ENCODE peak calls at places on chromosomes 4 and X, in six cellular contexts. One of them, this sample, is unnamed.

GRCh38 chr4:2843909-2844584 is 403 bp downstream of the ADD1 start:
- DNase-seq in psoas muscle: peak
- DNase-seq in adrenal gland: peak
- DNase-seq in heart left ventricle: peak
- DNase-seq in fibroblast of mammary gland: no peak
- DNase-seq in cardiac muscle cell: peak
- DNase-seq in this sample: no peak

GRCh38 chr4:159272341-159273125 is 169.7 kb downstream of the RAPGEF2 start:
- DNase-seq in psoas muscle: no peak
- DNase-seq in adrenal gland: no peak
- DNase-seq in heart left ventricle: no peak
- DNase-seq in fibroblast of mammary gland: no peak
- DNase-seq in cardiac muscle cell: no peak
- DNase-seq in this sample: no peak

GRCh38 chr4:78414116-78414515 is 137.5 kb upstream of the ANXA3 start:
- DNase-seq in psoas muscle: no peak
- DNase-seq in adrenal gland: no peak
- DNase-seq in heart left ventricle: no peak
- DNase-seq in fibroblast of mammary gland: peak
- DNase-seq in cardiac muscle cell: no peak
- DNase-seq in this sample: no peak

GRCh38 chr4:53131562-53131925 is 234.3 kb downstream of the SCFD2 start:
- DNase-seq in psoas muscle: no peak
- DNase-seq in adrenal gland: no peak
- DNase-seq in heart left ventricle: no peak
- DNase-seq in fibroblast of mammary gland: no peak
- DNase-seq in cardiac muscle cell: no peak
- DNase-seq in this sample: no peak

GRCh38 chr4:18917689-18918088 is 896.1 kb upstream of the LCORL start:
- DNase-seq in psoas muscle: no peak
- DNase-seq in adrenal gland: no peak
- DNase-seq in heart left ventricle: no peak
- DNase-seq in fibroblast of mammary gland: peak
- DNase-seq in cardiac muscle cell: no peak
- DNase-seq in this sample: no peak

GRCh38 chr4:184358521-184359232 is 115.7 kb downstream of the IRF2 start:
- DNase-seq in psoas muscle: no peak
- DNase-seq in adrenal gland: no peak
- DNase-seq in heart left ventricle: no peak
- DNase-seq in fibroblast of mammary gland: no peak
- DNase-seq in cardiac muscle cell: no peak
- DNase-seq in this sample: no peak

GRCh38 chr4:20137176-20137575 is 114.5 kb upstream of the SLIT2 start:
- DNase-seq in psoas muscle: no peak
- DNase-seq in adrenal gland: no peak
- DNase-seq in heart left ventricle: no peak
- DNase-seq in fibroblast of mammary gland: peak
- DNase-seq in cardiac muscle cell: peak
- DNase-seq in this sample: peak

GRCh38 chr4:182928061-182928460 is 10.9 kb upstream of the DCTD start:
- DNase-seq in psoas muscle: no peak
- DNase-seq in adrenal gland: no peak
- DNase-seq in heart left ventricle: no peak
- DNase-seq in fibroblast of mammary gland: no peak
- DNase-seq in cardiac muscle cell: no peak
- DNase-seq in this sample: no peak

GRCh38 chrX:151902813-151903591 is 9.7 kb upstream of the MAGEA4 start:
- DNase-seq in psoas muscle: peak
- DNase-seq in adrenal gland: peak
- DNase-seq in heart left ventricle: peak
- DNase-seq in fibroblast of mammary gland: peak
- DNase-seq in cardiac muscle cell: no peak
- DNase-seq in this sample: peak

GRCh38 chr4:66585767-66586166 is 915.5 kb upstream of the EPHA5 start:
- DNase-seq in psoas muscle: no peak
- DNase-seq in adrenal gland: no peak
- DNase-seq in heart left ventricle: no peak
- DNase-seq in fibroblast of mammary gland: no peak
- DNase-seq in cardiac muscle cell: no peak
- DNase-seq in this sample: no peak

GRCh38 chr4:2264481-2265041 is 2.7 kb upstream of the MXD4 start:
- DNase-seq in psoas muscle: peak
- DNase-seq in adrenal gland: peak
- DNase-seq in heart left ventricle: peak
- DNase-seq in fibroblast of mammary gland: no peak
- DNase-seq in cardiac muscle cell: no peak
- DNase-seq in this sample: no peak

GRCh38 chr4:88860594-88860993 is 163.0 kb upstream of the NAP1L5 start:
- DNase-seq in psoas muscle: no peak
- DNase-seq in adrenal gland: no peak
- DNase-seq in heart left ventricle: no peak
- DNase-seq in fibroblast of mammary gland: no peak
- DNase-seq in cardiac muscle cell: no peak
- DNase-seq in this sample: no peak
- H3K4me3 ChIP-seq in psoas muscle: no peak
- H3K4me3 ChIP-seq in adrenal gland: no peak
- H3K4me3 ChIP-seq in heart left ventricle: no peak
- H3K4me3 ChIP-seq in fibroblast of mammary gland: no peak
- H3K4me3 ChIP-seq in cardiac muscle cell: no peak
- H3K4me3 ChIP-seq in this sample: no peak

DNA sequence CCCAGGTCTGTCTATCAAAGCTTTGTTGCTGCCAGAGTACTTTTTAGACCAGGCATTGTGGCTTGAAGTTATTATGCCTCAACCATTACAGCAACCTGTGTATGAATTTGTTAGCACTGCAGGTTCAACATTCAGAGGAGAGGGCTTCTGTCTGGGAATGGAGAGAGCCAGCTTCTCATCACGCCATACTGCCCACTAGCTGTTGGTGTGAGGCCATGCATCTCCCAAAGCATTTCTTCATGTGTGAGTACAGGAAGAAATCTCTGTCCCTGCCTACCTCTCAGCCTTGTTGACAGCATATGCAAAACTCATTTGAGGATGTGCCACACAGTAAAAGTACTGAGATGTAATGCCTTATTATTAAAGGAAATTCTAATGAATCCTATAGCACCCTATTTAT is 76.9 kb upstream of the PPARGC1A start:
- DNase-seq in psoas muscle: no peak
- DNase-seq in adrenal gland: no peak
- DNase-seq in heart left ventricle: no peak
- DNase-seq in fibroblast of mammary gland: peak
- DNase-seq in cardiac muscle cell: peak
- DNase-seq in this sample: no peak
- TF ChIP-seq CTCF in psoas muscle: peak
- TF ChIP-seq CTCF in adrenal gland: peak
- TF ChIP-seq CTCF in heart left ventricle: no peak
- TF ChIP-seq CTCF in fibroblast of mammary gland: peak
- TF ChIP-seq CTCF in cardiac muscle cell: peak
- TF ChIP-seq CTCF in this sample: peak

GRCh38 chr4:185771696-185772390 is 40.2 kb downstream of the SORBS2 start:
- DNase-seq in psoas muscle: no peak
- DNase-seq in adrenal gland: peak
- DNase-seq in heart left ventricle: no peak
- DNase-seq in fibroblast of mammary gland: no peak
- DNase-seq in cardiac muscle cell: no peak
- DNase-seq in this sample: peak
- H3K4me3 ChIP-seq in psoas muscle: peak
- H3K4me3 ChIP-seq in adrenal gland: no peak
- H3K4me3 ChIP-seq in heart left ventricle: peak
- H3K4me3 ChIP-seq in fibroblast of mammary gland: no peak
- H3K4me3 ChIP-seq in cardiac muscle cell: peak
- H3K4me3 ChIP-seq in this sample: no peak

DNA sequence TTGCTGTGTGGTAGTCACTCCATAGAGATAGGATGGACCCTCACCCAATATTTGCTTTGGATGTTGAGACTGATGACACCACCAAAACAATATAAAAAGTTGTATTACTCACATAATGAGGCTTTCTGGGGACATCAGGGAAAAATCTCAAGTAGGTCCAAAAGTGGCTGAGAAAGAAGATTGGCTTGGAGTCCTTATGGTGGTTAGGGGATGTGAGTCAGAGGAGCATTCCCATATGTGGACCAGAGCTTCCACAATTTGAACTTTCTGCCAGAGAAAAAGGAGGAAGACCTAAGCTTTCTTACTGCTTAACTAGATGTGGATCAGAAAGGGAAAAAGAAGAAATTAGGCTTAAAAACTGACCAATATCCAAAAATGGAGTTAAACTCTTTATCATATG is 460.5 kb downstream of the SH3BGRL start:
- DNase-seq in psoas muscle: no peak
- DNase-seq in adrenal gland: no peak
- DNase-seq in heart left ventricle: no peak
- DNase-seq in fibroblast of mammary gland: no peak
- DNase-seq in cardiac muscle cell: no peak
- DNase-seq in this sample: no peak
- TF ChIP-seq CTCF in psoas muscle: no peak
- TF ChIP-seq CTCF in adrenal gland: no peak
- TF ChIP-seq CTCF in heart left ventricle: no peak
- TF ChIP-seq CTCF in fibroblast of mammary gland: no peak
- TF ChIP-seq CTCF in cardiac muscle cell: no peak
- TF ChIP-seq CTCF in this sample: no peak

GRCh38 chr4:8181844-8182243 is 17.2 kb upstream of the SH3TC1 start:
- DNase-seq in psoas muscle: no peak
- DNase-seq in adrenal gland: no peak
- DNase-seq in heart left ventricle: peak
- DNase-seq in fibroblast of mammary gland: no peak
- DNase-seq in cardiac muscle cell: peak
- DNase-seq in this sample: no peak
- H3K4me3 ChIP-seq in psoas muscle: no peak
- H3K4me3 ChIP-seq in adrenal gland: no peak
- H3K4me3 ChIP-seq in heart left ventricle: no peak
- H3K4me3 ChIP-seq in fibroblast of mammary gland: no peak
- H3K4me3 ChIP-seq in cardiac muscle cell: no peak
- H3K4me3 ChIP-seq in this sample: no peak

DNA sequence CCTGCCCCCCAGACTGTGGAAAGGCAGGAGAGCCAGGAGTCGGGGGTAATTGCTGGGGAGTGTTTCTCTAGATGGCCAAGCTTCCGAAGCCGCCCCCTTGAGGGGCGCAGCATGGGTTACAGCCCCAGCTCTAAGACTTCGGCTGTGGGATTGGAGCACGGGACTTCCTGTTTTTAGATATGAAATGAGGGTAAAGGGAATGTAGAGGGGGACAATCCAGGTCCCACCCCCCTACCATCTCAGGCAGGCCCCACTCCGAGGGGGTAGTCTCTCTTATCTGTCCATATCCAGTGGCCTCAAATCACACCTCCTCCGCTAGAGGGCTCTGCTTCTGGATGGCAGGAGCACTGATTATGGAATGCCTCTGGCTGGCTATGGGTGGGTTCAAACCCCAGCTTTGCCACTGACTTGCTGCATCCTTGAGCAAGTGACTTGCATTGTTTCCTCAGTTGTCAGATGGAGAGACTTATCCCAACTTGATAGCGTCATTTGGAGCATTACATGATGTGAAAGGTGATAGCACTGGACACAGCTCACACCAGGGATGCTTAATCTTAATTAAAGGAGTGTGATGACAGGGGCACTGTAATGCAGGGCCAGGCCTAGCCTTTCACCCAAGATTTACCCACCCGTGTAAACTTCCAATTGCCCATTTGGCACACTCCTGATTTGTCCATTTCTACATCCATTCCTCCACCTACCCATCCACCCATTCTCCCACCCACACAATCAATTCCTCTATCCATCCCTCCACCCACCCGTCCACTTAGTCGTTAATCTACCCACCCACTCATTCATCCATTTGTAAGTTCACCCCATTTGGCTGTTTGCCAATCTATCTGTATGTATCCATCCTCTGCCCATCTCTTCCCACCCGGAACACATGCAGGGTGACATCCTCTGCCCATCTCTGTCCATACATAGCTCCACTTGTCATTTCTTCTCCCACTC is 845 bp upstream of the KCND1 start:
- DNase-seq in psoas muscle: no peak
- DNase-seq in adrenal gland: no peak
- DNase-seq in heart left ventricle: no peak
- DNase-seq in fibroblast of mammary gland: peak
- DNase-seq in cardiac muscle cell: peak
- DNase-seq in this sample: no peak
- TF ChIP-seq CTCF in psoas muscle: peak
- TF ChIP-seq CTCF in adrenal gland: peak
- TF ChIP-seq CTCF in heart left ventricle: peak
- TF ChIP-seq CTCF in fibroblast of mammary gland: peak
- TF ChIP-seq CTCF in cardiac muscle cell: peak
- TF ChIP-seq CTCF in this sample: peak

GRCh38 chr4:146333187-146333894 is 119.0 kb downstream of the REELD1 start:
- DNase-seq in psoas muscle: no peak
- DNase-seq in adrenal gland: no peak
- DNase-seq in heart left ventricle: no peak
- DNase-seq in fibroblast of mammary gland: peak
- DNase-seq in cardiac muscle cell: no peak
- DNase-seq in this sample: peak
- H3K4me3 ChIP-seq in psoas muscle: no peak
- H3K4me3 ChIP-seq in adrenal gland: no peak
- H3K4me3 ChIP-seq in heart left ventricle: no peak
- H3K4me3 ChIP-seq in fibroblast of mammary gland: peak
- H3K4me3 ChIP-seq in cardiac muscle cell: no peak
- H3K4me3 ChIP-seq in this sample: peak

GRCh38 chr4:138983690-138984089 is 31.9 kb upstream of the NOCT start:
- DNase-seq in psoas muscle: no peak
- DNase-seq in adrenal gland: no peak
- DNase-seq in heart left ventricle: no peak
- DNase-seq in fibroblast of mammary gland: no peak
- DNase-seq in cardiac muscle cell: no peak
- DNase-seq in this sample: no peak

GRCh38 chr4:138984647-138985046 is 30.9 kb upstream of the NOCT start:
- DNase-seq in psoas muscle: no peak
- DNase-seq in adrenal gland: no peak
- DNase-seq in heart left ventricle: no peak
- DNase-seq in fibroblast of mammary gland: no peak
- DNase-seq in cardiac muscle cell: no peak
- DNase-seq in this sample: no peak

GRCh38 chr4:138979742-138980141 is 35.8 kb upstream of the NOCT start:
- DNase-seq in psoas muscle: no peak
- DNase-seq in adrenal gland: peak
- DNase-seq in heart left ventricle: no peak
- DNase-seq in fibroblast of mammary gland: peak
- DNase-seq in cardiac muscle cell: no peak
- DNase-seq in this sample: no peak

GRCh38 chr4:138982754-138983153 is 32.8 kb upstream of the NOCT start:
- DNase-seq in psoas muscle: no peak
- DNase-seq in adrenal gland: no peak
- DNase-seq in heart left ventricle: no peak
- DNase-seq in fibroblast of mammary gland: no peak
- DNase-seq in cardiac muscle cell: no peak
- DNase-seq in this sample: no peak

GRCh38 chr4:138981930-138982390 is 33.6 kb upstream of the NOCT start:
- DNase-seq in psoas muscle: no peak
- DNase-seq in adrenal gland: peak
- DNase-seq in heart left ventricle: peak
- DNase-seq in fibroblast of mammary gland: peak
- DNase-seq in cardiac muscle cell: no peak
- DNase-seq in this sample: peak
- TF ChIP-seq CTCF in psoas muscle: peak
- TF ChIP-seq CTCF in adrenal gland: peak
- TF ChIP-seq CTCF in heart left ventricle: peak
- TF ChIP-seq CTCF in fibroblast of mammary gland: peak
- TF ChIP-seq CTCF in cardiac muscle cell: peak
- TF ChIP-seq CTCF in this sample: peak

DNA sequence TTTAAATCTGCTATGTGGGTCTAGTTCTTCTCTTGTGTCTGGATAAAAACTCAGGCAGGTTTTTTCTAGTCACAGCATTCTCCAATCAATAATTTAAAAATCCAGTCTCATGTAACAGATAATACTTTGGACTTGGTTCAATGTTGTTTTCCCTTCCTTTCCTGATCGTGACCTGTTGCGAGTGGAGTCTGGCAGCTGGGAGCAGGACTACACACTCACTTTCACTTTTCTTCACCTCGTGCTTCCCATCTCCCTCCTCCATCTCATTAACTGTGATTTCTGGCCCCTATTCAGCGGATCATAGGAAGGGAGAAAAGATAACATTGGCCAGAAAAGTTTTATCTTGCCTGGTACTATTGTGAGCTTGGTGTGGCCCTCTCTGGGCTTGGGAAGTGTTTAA is 96.6 kb upstream of the GATB start:
- DNase-seq in psoas muscle: no peak
- DNase-seq in adrenal gland: no peak
- DNase-seq in heart left ventricle: no peak
- DNase-seq in fibroblast of mammary gland: no peak
- DNase-seq in cardiac muscle cell: no peak
- DNase-seq in this sample: no peak
- H3K4me3 ChIP-seq in psoas muscle: no peak
- H3K4me3 ChIP-seq in adrenal gland: peak
- H3K4me3 ChIP-seq in heart left ventricle: peak
- H3K4me3 ChIP-seq in fibroblast of mammary gland: no peak
- H3K4me3 ChIP-seq in cardiac muscle cell: no peak
- H3K4me3 ChIP-seq in this sample: no peak